ENCODE peak calls at places on chromosomes 4 and X, in nine cellular contexts. B, T, U, C, P, W, A, D and E are unnamed samples.

GRCh38 chrX:133859336-133859735 is 126.1 kb downstream of the GPC3 start:
- DNase-seq in B (no peak), T (no peak), U (no peak), C (no peak), P (no peak), W (no peak), A (no peak), D (no peak), E (no peak)

GRCh38 chr4:41437264-41437566 is 100.7 kb upstream of the LIMCH1 start:
- DNase-seq in B (no peak), T (no peak), U (no peak), C (no peak), P (peak), W (no peak), A (no peak), D (no peak), E (peak)

GRCh38 chr4:2732526-2732925 is 23.6 kb downstream of the TNIP2 start:
- DNase-seq in B (no peak), T (no peak), U (no peak), C (no peak), P (no peak), W (no peak), A (no peak), D (no peak), E (no peak)

GRCh38 chrX:3712080-3712869 is 1.2 kb downstream of the PRKX start:
- DNase-seq in B (no peak), T (peak), U (peak), C (no peak), P (peak), W (peak), A (no peak), D (peak), E (peak)

GRCh38 chrX:27591938-27592337 is 1.8 kb downstream of the DCAF8L2 start:
- DNase-seq in B (no peak), T (no peak), U (no peak), C (no peak), P (no peak), W (peak), A (no peak), D (no peak), E (peak)

GRCh38 chrX:24760601-24761000 is 66.9 kb downstream of the POLA1 start:
- DNase-seq in B (peak), T (no peak), U (no peak), C (no peak), P (peak), W (no peak), A (no peak), D (peak), E (no peak)

GRCh38 chr4:83686166-83686565 is 150.3 kb downstream of the GPAT3 start:
- DNase-seq in B (peak), T (no peak), U (no peak), C (no peak), P (peak), W (no peak), A (peak), D (peak), E (no peak)

GRCh38 chr4:4384837-4385236 is 2.1 kb upstream of the NSG1 start:
- DNase-seq in B (peak), T (no peak), U (no peak), C (no peak), P (peak), W (peak), A (no peak), D (no peak), E (peak)

GRCh38 chr4:76998251-76998901 is 48.8 kb downstream of the SEPTIN11 start:
- DNase-seq in B (no peak), T (no peak), U (no peak), C (no peak), P (peak), W (no peak), A (no peak), D (no peak), E (peak)

GRCh38 chr4:39476181-39476873 is 17.5 kb downstream of the LIAS start:
- DNase-seq in B (no peak), T (no peak), U (no peak), C (no peak), P (no peak), W (no peak), A (no peak), D (no peak), E (no peak)

GRCh38 chr4:8468746-8469535 is 28.4 kb downstream of the TRMT44 start:
- DNase-seq in B (peak), T (peak), U (peak), C (peak), P (peak), W (peak), A (peak), D (peak), E (peak)

GRCh38 chr4:141458501-141458900 is 177.9 kb upstream of the IL15 start:
- DNase-seq in B (peak), T (no peak), U (no peak), C (no peak), P (no peak), W (no peak), A (peak), D (no peak), E (no peak)

GRCh38 chrX:17390325-17390992 is 15.5 kb downstream of the NHS start:
- DNase-seq in B (no peak), T (no peak), U (no peak), C (no peak), P (no peak), W (no peak), A (no peak), D (no peak), E (no peak)

GRCh38 chr4:25677157-25677556 is 21.5 kb downstream of the SLC34A2 start:
- DNase-seq in B (no peak), T (no peak), U (no peak), C (no peak), P (no peak), W (no peak), A (no peak), D (no peak), E (no peak)

GRCh38 chr4:123452585-123452984 is 56.0 kb downstream of the SPRY1 start:
- DNase-seq in B (peak), T (peak), U (no peak), C (no peak), P (peak), W (no peak), A (peak), D (peak), E (no peak)

GRCh38 chrX:2498781-2499302 is 1.9 kb downstream of the DHRSX start:
- DNase-seq in B (no peak), T (no peak), U (no peak), C (no peak), P (peak), W (peak), A (no peak), D (peak), E (peak)

GRCh38 chr4:27368781-27369180 is 508.1 kb downstream of the STIM2 start:
- DNase-seq in B (no peak), T (no peak), U (no peak), C (no peak), P (no peak), W (no peak), A (no peak), D (peak), E (no peak)

GRCh38 chr4:25401066-25401465 is 24.0 kb downstream of the ANAPC4 start:
- DNase-seq in B (peak), T (no peak), U (no peak), C (no peak), P (no peak), W (no peak), A (no peak), D (peak), E (no peak)

GRCh38 chr4:98469776-98470175 is 188.6 kb downstream of the TSPAN5 start:
- DNase-seq in B (no peak), T (no peak), U (no peak), C (no peak), P (no peak), W (no peak), A (no peak), D (no peak), E (peak)

GRCh38 chr4:127622923-127623754 is 9.6 kb upstream of the INTU start:
- DNase-seq in B (no peak), T (peak), U (peak), C (no peak), P (no peak), W (peak), A (no peak), D (peak), E (peak)

GRCh38 chr4:36187723-36188333 is 56.5 kb downstream of the ARAP2 start:
- DNase-seq in B (peak), T (no peak), U (no peak), C (no peak), P (peak), W (peak), A (peak), D (peak), E (no peak)

GRCh38 chr4:94506822-94507221 is 55.1 kb downstream of the PDLIM5 start:
- DNase-seq in B (no peak), T (no peak), U (no peak), C (no peak), P (no peak), W (no peak), A (no peak), D (no peak), E (no peak)

GRCh38 chr4:133424611-133425010 is 275.5 kb downstream of the PCDH10 start:
- DNase-seq in B (no peak), T (no peak), U (no peak), C (no peak), P (no peak), W (no peak), A (no peak), D (no peak), E (no peak)

GRCh38 chrX:153829799-153830631 is at the start of gene PDZD4:
- DNase-seq in B (no peak), T (no peak), U (no peak), C (no peak), P (no peak), W (peak), A (no peak), D (no peak), E (no peak)

GRCh38 chrX:47501226-47502071 is 18.4 kb upstream of the ZNF41 start:
- DNase-seq in B (peak), T (no peak), U (no peak), C (no peak), P (peak), W (peak), A (no peak), D (peak), E (peak)

GRCh38 chr4:68447201-68447600 is at the start of gene TMPRSS11E:
- DNase-seq in B (no peak), T (no peak), U (no peak), C (no peak), P (no peak), W (no peak), A (no peak), D (no peak), E (no peak)

GRCh38 chr4:82823062-82823461 is 24.5 kb upstream of the SCD5 start:
- DNase-seq in B (no peak), T (no peak), U (no peak), C (no peak), P (no peak), W (no peak), A (no peak), D (peak), E (no peak)

GRCh38 chr4:80096175-80096850 is 23.3 kb upstream of the ANTXR2 start:
- DNase-seq in B (no peak), T (no peak), U (no peak), C (no peak), P (no peak), W (no peak), A (no peak), D (no peak), E (no peak)

GRCh38 chr4:119823891-119824290 is 195.3 kb upstream of the PDE5A start:
- DNase-seq in B (no peak), T (no peak), U (no peak), C (no peak), P (no peak), W (no peak), A (no peak), D (no peak), E (no peak)

GRCh38 chr4:155960522-155960921 is 6.9 kb upstream of the CTSO start:
- DNase-seq in B (no peak), T (no peak), U (no peak), C (no peak), P (no peak), W (no peak), A (no peak), D (peak), E (no peak)